ENCODE peak calls at places on chromosomes 12 and 14, in eight cellular contexts. M is hippocampal formation, T is endothelial cell of umbilical vein, C is NCI-H2081, K is iris pigment epithelial cell, D is A549, V is GM10248, Q is RPMI7951. G is an unnamed sample.

GRCh38 chr12:14260011-14260993 is 105.2 kb upstream of the ATF7IP start:
- DNase-seq in K (peak; percentile 97), C (peak; percentile 79), V (no peak), M (peak; percentile 71), T (peak; percentile 83), Q (peak; percentile 96), D (peak; percentile 43), G (no peak)

GRCh38 chr14:26966942-26967341 is 369.1 kb upstream of the NOVA1 start:
- DNase-seq in T (no peak), Q (no peak), K (peak; percentile 21), D (peak; percentile 58), M (peak; percentile 9), V (no peak), C (no peak), G (no peak)

GRCh38 chr14:103705158-103705523 is 10.1 kb downstream of the XRCC3 start:
- DNase-seq in V (no peak), C (no peak), D (no peak), K (no peak), T (peak; percentile 86), M (no peak), Q (no peak), G (no peak)

GRCh38 chr12:44774815-44775411 is 101.2 kb downstream of the NELL2 start:
- DNase-seq in V (peak; percentile 35), M (no peak), Q (no peak), T (peak; percentile 41), K (peak; percentile 4), C (no peak), D (peak; percentile 42), G (no peak)

GRCh38 chr12:105357162-105357691 is 26.7 kb downstream of the C12orf75 start:
- DNase-seq in T (no peak), M (no peak), D (peak; percentile 60), V (peak; percentile 43), K (peak; percentile 58), Q (peak; percentile 46), C (no peak), G (no peak)

GRCh38 chr12:3882896-3883564 is 9.8 kb upstream of the PARP11 start:
- DNase-seq in T (peak; percentile 8), Q (peak; percentile 29), K (peak; percentile 11), C (no peak), D (peak; percentile 34), V (peak; percentile 34), M (no peak), G (peak; percentile 12)

GRCh38 chr12:130952106-130952505 is 1.6 kb upstream of the ADGRD1 start:
- DNase-seq in K (no peak), T (no peak), C (no peak), M (no peak), V (no peak), D (no peak), Q (no peak), G (no peak)

GRCh38 chr12:47024463-47024862 is 55.0 kb upstream of the PCED1B start:
- DNase-seq in Q (no peak), T (no peak), V (no peak), C (no peak), M (no peak), K (peak; percentile 20), D (no peak), G (no peak)

G was measured in NCI-H1694 treated with DMSO at 0.1 percent for 48 hours.